ENCODE peak calls at places on chromosomes 16 and 17, in ten cellular contexts. L is iPS-NIHi11; K is esophagus squamous epithelium; I is naive thymus-derived CD8-positive, alpha-beta T cell; J is head of caudate nucleus; X is activated T-cell treated with anti-CD3 and anti-CD28 coated beads, Interleukin-2, amount 50 U/mL, for 24 hours; G is tibial artery; D is Peyer's patch; T is fibroblast of mammary gland; U is activated CD8-positive, alpha-beta T cell treated with anti-CD3 and anti-CD28 coated beads for 36 hours. R is an unnamed sample.

GRCh38 chr16:89472711-89473075 is 17.7 kb downstream of the ANKRD11 start:
- DNase-seq in T (no peak), G (no peak), K (no peak), U (no peak), L (no peak), J (no peak), X (no peak), D (no peak), I (no peak), R (no peak)

GRCh38 chr16:51114369-51114768 is 36.7 kb downstream of the SALL1 start:
- DNase-seq in T (no peak), U (no peak), L (peak; percentile 44), J (no peak), K (no peak), D (no peak), X (no peak), I (no peak), G (no peak), R (no peak)

GRCh38 chr16:27156531-27156930 is 46.8 kb upstream of the KDM8 start:
- DNase-seq in J (no peak), T (no peak), K (no peak), L (no peak), X (no peak), I (no peak), U (no peak), D (no peak), G (no peak), R (no peak)

GRCh38 chr17:1999557-2000251 is 25.4 kb downstream of the RTN4RL1 start:
- DNase-seq in J (peak; percentile 65), I (no peak), G (peak; percentile 78), K (no peak), X (no peak), D (peak; percentile 79), T (no peak), L (peak; percentile 54), U (no peak), R (peak; percentile 42)

GRCh38 chr17:18259621-18260331 is 686 bp upstream of the MIEF2 start:
- DNase-seq in L (no peak), K (no peak), X (no peak), D (no peak), T (no peak), I (no peak), J (no peak), G (no peak), U (no peak), R (no peak)

GRCh38 chr16:18039931-18040330 is 296.6 kb downstream of the NPIPA8 start:
- DNase-seq in I (no peak), K (no peak), T (no peak), X (no peak), G (no peak), L (no peak), D (no peak), U (no peak), J (no peak), R (no peak)

GRCh38 chr17:66275651-66276050 is 26.8 kb upstream of the PRKCA start:
- DNase-seq in X (no peak), I (no peak), D (no peak), J (no peak), T (peak; percentile 100), K (no peak), U (peak; percentile 53), G (no peak), L (no peak), R (peak; percentile 79)

GRCh38 chr17:39605492-39606433 is 2.0 kb downstream of the NEUROD2 start:
- DNase-seq in X (peak; percentile 53), J (no peak), T (peak; percentile 21), K (no peak), G (no peak), U (peak; percentile 40), I (no peak), D (no peak), L (no peak), R (no peak)

GRCh38 chr17:18000044-18000443 is 27.4 kb downstream of the DRC3 start:
- DNase-seq in U (no peak), I (no peak), J (no peak), X (no peak), D (no peak), L (no peak), K (no peak), G (no peak), T (no peak), R (no peak)

GRCh38 chr17:15377200-15377599 is 35.8 kb upstream of the TEKT3 start:
- DNase-seq in U (no peak), I (no peak), L (no peak), G (no peak), D (no peak), J (no peak), T (peak; percentile 90), X (no peak), K (no peak), R (peak; percentile 72)

GRCh38 chr17:53792997-53793396 is 29.7 kb upstream of the KIF2B start:
- DNase-seq in I (no peak), L (no peak), J (no peak), U (no peak), D (no peak), X (no peak), G (no peak), K (no peak), T (no peak), R (no peak)

GRCh38 chr17:73553311-73553710 is 90.9 kb downstream of the SDK2 start:
- DNase-seq in X (no peak), L (no peak), I (no peak), K (no peak), G (no peak), D (no peak), U (no peak), J (no peak), T (no peak), R (no peak)

GRCh38 chr16:20023190-20023589 is 50.5 kb downstream of the GPR139 start:
- DNase-seq in U (no peak), G (no peak), D (no peak), J (no peak), I (no peak), T (peak; percentile 1), X (no peak), L (peak; percentile 24), K (no peak), R (no peak)

GRCh38 chr16:72179592-72179991 is 7.6 kb upstream of the PMFBP1 start:
- DNase-seq in U (no peak), J (no peak), K (no peak), L (no peak), D (no peak), G (no peak), I (no peak), T (no peak), X (no peak), R (no peak)

GRCh38 chr16:3961449-3961849 is 80.9 kb upstream of the CREBBP start:
- DNase-seq in D (no peak), L (no peak), J (peak; percentile 28), I (no peak), U (no peak), G (no peak), X (no peak), T (peak; percentile 57), K (no peak), R (peak; percentile 72)

GRCh38 chr16:914453-914852 is 56.3 kb downstream of the LMF1 start:
- DNase-seq in D (no peak), L (no peak), I (no peak), G (no peak), J (no peak), U (peak; percentile 28), K (no peak), T (peak; percentile 14), X (no peak), R (no peak)

GRCh38 chr17:17084317-17084835 is 42.1 kb downstream of the MPRIP start:
- DNase-seq in L (no peak), G (no peak), U (no peak), T (no peak), I (no peak), K (no peak), D (no peak), X (no peak), J (no peak), R (no peak)

GRCh38 chr17:77432791-77433190 is 292.0 kb downstream of the SEC14L1 start:
- DNase-seq in T (no peak), D (no peak), J (no peak), L (peak; percentile 15), G (no peak), I (no peak), K (no peak), X (no peak), U (peak; percentile 65), R (no peak)

GRCh38 chr17:17823433-17824118 is 13.2 kb downstream of the SREBF1 start:
- DNase-seq in K (peak; percentile 53), I (peak; percentile 79), J (peak; percentile 95), L (peak; percentile 100), X (peak; percentile 86), D (peak; percentile 91), U (peak; percentile 86), T (peak; percentile 67), G (peak; percentile 96), R (peak; percentile 99)

GRCh38 chr16:66036162-66036561 is 330.3 kb upstream of the CDH5 start:
- DNase-seq in G (no peak), X (no peak), T (peak; percentile 62), I (no peak), L (no peak), J (no peak), U (no peak), K (no peak), D (no peak), R (no peak)

GRCh38 chr16:1964046-1964505 is 550 bp downstream of the RPS2 start:
- DNase-seq in I (peak; percentile 32), T (no peak), G (no peak), D (peak; percentile 70), K (no peak), L (no peak), U (peak; percentile 40), J (no peak), X (no peak), R (no peak)

GRCh38 chr17:81346090-81346907 is 49.0 kb upstream of the BAHCC1 start:
- DNase-seq in T (peak; percentile 92), G (peak; percentile 99), K (peak; percentile 82), J (peak; percentile 99), U (peak; percentile 98), L (peak; percentile 99), D (peak; percentile 100), X (peak; percentile 97), I (peak; percentile 93), R (peak; percentile 98)

GRCh38 chr17:31597646-31598387 is 206.3 kb downstream of the RAB11FIP4 start:
- DNase-seq in T (no peak), L (no peak), I (no peak), X (no peak), U (no peak), G (no peak), J (no peak), K (no peak), D (no peak), R (no peak)

GRCh38 chr16:27253526-27253930 is 15.0 kb downstream of the NSMCE1 start:
- DNase-seq in G (no peak), T (peak; percentile 90), L (no peak), K (no peak), I (no peak), D (no peak), X (no peak), U (peak; percentile 44), J (no peak), R (peak; percentile 87)

GRCh38 chr16:4385066-4385788 is 13.6 kb downstream of the VASN start:
- DNase-seq in T (peak; percentile 45), L (no peak), I (no peak), K (no peak), D (no peak), U (no peak), X (no peak), G (peak; percentile 77), J (no peak), R (no peak)

GRCh38 chr16:28258571-28258970 is 33.8 kb upstream of the SBK1 start:
- DNase-seq in X (no peak), L (peak; percentile 70), D (no peak), U (no peak), K (no peak), T (no peak), I (no peak), J (peak; percentile 50), G (no peak), R (peak; percentile 62)

GRCh38 chr16:30335598-30336474 is 19.3 kb downstream of the CD2BP2 start:
- DNase-seq in L (no peak), U (peak; percentile 61), G (no peak), T (peak; percentile 26), J (no peak), K (no peak), I (peak; percentile 45), D (no peak), X (no peak), R (no peak)

GRCh38 chr17:55570360-55570759 is 59.1 kb upstream of the SMIM36 start:
- DNase-seq in G (no peak), I (no peak), L (no peak), U (no peak), T (no peak), D (no peak), X (no peak), J (no peak), K (no peak), R (no peak)